ENCODE peak calls at places on chromosome 6, in six cellular contexts. I, B, G, W, E and N are unnamed samples.

GRCh38 chr6:89205819-89206218 is 11.3 kb downstream of the GABRR1 start:
- DNase-seq in I (no peak), B (no peak), G (no peak), W (no peak), E (no peak), N (no peak)

GRCh38 chr6:16306334-16306733 is 67.9 kb downstream of the GMPR start:
- DNase-seq in I (no peak), B (no peak), G (no peak), W (no peak), E (no peak), N (no peak)

GRCh38 chr6:75418233-75418632 is 75.4 kb downstream of the FILIP1 start:
- DNase-seq in I (no peak), B (no peak), G (no peak), W (no peak), E (peak), N (no peak)

GRCh38 chr6:111417181-111417585 is 65.8 kb downstream of the REV3L start:
- DNase-seq in I (no peak), B (no peak), G (no peak), W (no peak), E (peak), N (no peak)

GRCh38 chr6:26304213-26305096 is 60.5 kb upstream of the BTN3A2 start:
- DNase-seq in I (no peak), B (no peak), G (peak), W (no peak), E (peak), N (no peak)

GRCh38 chr6:63426844-63427243 is 107.1 kb upstream of the LGSN start:
- DNase-seq in I (no peak), B (no peak), G (no peak), W (no peak), E (no peak), N (no peak)

GRCh38 chr6:6680524-6680923 is 92.0 kb downstream of the LY86 start:
- DNase-seq in I (no peak), B (no peak), G (no peak), W (no peak), E (peak), N (no peak)

GRCh38 chr6:113855500-113856010 is 1.6 kb upstream of the MARCKS start:
- DNase-seq in I (peak), B (peak), G (no peak), W (no peak), E (peak), N (no peak)

GRCh38 chr6:163706688-163707087 is 292.2 kb downstream of the QKI start:
- DNase-seq in I (no peak), B (no peak), G (no peak), W (no peak), E (no peak), N (no peak)

GRCh38 chr6:16058188-16058780 is 70.6 kb upstream of the MYLIP start:
- DNase-seq in I (no peak), B (no peak), G (no peak), W (no peak), E (no peak), N (no peak)

GRCh38 chr6:43086022-43086658 is 10.0 kb downstream of the PTK7 start:
- DNase-seq in I (no peak), B (no peak), G (no peak), W (no peak), E (no peak), N (no peak)

GRCh38 chr6:2794171-2794730 is 29.1 kb downstream of the WRNIP1 start:
- DNase-seq in I (no peak), B (no peak), G (no peak), W (no peak), E (no peak), N (no peak)

GRCh38 chr6:81865712-81866111 is 113.2 kb upstream of the TENT5A start:
- DNase-seq in I (no peak), B (no peak), G (no peak), W (no peak), E (peak), N (no peak)

GRCh38 chr6:160972111-160972510 is 19.5 kb upstream of the MAP3K4 start:
- DNase-seq in I (no peak), B (no peak), G (no peak), W (no peak), E (peak), N (no peak)

GRCh38 chr6:31966506-31966905 is 5.4 kb downstream of the DXO start:
- DNase-seq in I (no peak), B (no peak), G (no peak), W (no peak), E (no peak), N (no peak)

DNA sequence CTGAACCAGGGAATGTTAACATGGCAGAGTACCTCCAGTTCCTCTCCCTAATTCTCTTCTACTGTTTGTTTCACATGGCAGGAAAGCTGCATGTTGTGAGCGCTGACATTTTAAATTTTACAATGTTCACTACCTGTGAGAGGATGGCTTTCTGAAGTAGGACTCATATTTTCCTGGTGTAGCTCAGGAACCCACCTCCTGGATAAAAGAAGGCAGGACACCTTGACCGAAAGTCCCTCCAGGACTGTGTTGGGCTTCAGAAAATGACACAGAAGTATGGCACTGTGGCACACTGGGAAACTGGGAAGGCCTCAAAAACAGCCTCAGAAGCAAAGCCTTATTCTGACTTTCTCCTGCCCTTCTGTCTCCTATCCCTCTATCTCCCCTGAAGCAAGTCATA is 33.3 kb downstream of the PTPRK start:
- DNase-seq in I (no peak), B (no peak), G (no peak), W (no peak), E (no peak), N (no peak)
- TF ChIP-seq CTCF in I (peak), B (no peak), G (no peak), W (no peak), E (peak), N (no peak)

GRCh38 chr6:117354671-117355070 is 71.1 kb downstream of the ROS1 start:
- DNase-seq in I (no peak), B (no peak), G (no peak), W (no peak), E (no peak), N (no peak)

GRCh38 chr6:117351521-117351920 is 74.2 kb downstream of the ROS1 start:
- DNase-seq in I (no peak), B (no peak), G (no peak), W (no peak), E (no peak), N (no peak)

GRCh38 chr6:117352466-117353081 is 73.2 kb downstream of the ROS1 start:
- DNase-seq in I (no peak), B (no peak), G (peak), W (no peak), E (peak), N (no peak)
- TF ChIP-seq CTCF in I (peak), B (no peak), G (peak), W (no peak), E (peak), N (no peak)

GRCh38 chr6:36078159-36078558 is 50.6 kb downstream of the MAPK14 start:
- DNase-seq in I (no peak), B (no peak), G (no peak), W (no peak), E (no peak), N (no peak)

GRCh38 chr6:36079596-36079995 is 50.7 kb upstream of the MAPK13 start:
- DNase-seq in I (no peak), B (no peak), G (no peak), W (no peak), E (no peak), N (no peak)

GRCh38 chr6:36073587-36073986 is 46.0 kb downstream of the MAPK14 start:
- DNase-seq in I (no peak), B (no peak), G (no peak), W (no peak), E (no peak), N (no peak)

GRCh38 chr6:36076178-36077088 is 48.8 kb downstream of the MAPK14 start:
- DNase-seq in I (no peak), B (no peak), G (no peak), W (no peak), E (no peak), N (no peak)

DNA sequence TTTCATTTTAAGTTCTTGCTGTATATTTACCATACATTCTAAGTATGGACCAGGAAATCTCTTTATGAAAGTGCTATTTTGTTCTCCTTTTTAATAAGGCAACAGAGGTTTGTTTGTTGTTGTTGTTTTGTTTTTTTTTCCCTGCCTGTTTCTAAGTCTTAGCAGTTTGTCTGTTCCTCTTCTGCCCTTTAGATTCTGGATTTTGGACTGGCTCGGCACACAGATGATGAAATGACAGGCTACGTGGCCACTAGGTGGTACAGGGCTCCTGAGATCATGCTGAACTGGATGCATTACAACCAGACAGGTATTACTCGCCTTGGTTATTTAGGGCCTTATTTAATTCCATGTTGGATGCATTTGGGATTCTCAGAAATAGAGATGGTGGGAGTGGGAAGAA is 48.0 kb downstream of the MAPK14 start:
- DNase-seq in I (no peak), B (peak), G (peak), W (no peak), E (no peak), N (no peak)
- TF ChIP-seq CTCF in I (peak), B (no peak), G (peak), W (peak), E (no peak), N (no peak)

DNA sequence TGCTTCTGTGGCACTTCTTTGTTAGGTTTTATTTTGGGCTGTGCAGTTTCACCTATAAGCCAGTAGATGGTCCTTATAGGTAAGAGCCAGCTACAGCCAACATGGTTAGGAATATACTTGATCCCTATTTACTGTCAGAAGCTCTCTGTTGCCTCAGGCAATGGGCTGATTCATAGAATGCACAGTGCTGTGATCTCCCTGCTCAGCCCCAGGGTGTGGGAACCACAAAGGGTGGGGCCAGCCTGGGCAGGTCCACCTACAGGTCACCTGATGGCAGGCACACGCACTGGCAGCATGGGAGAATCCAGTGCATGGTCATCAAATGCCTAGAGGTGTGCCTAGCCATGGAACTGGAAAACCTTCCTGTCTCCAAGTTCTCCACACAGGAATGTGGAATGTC is 191.9 kb downstream of the MOXD1 start:
- DNase-seq in I (no peak), B (no peak), G (no peak), W (no peak), E (no peak), N (no peak)
- TF ChIP-seq CTCF in I (no peak), B (no peak), G (no peak), W (no peak), E (no peak), N (no peak)